ENCODE peak calls at places on chromosome X, in eight cellular contexts. V is OCI-LY7, H is GM06990, U is WERI-Rb-1, F is GM23338, B is K562, P is IMR-90, K is lung. L is an unnamed sample.

GRCh38 chrX:154462396-154462795 is 4.3 kb downstream of the PLXNA3 start:
- DNase-seq in P (no peak), H (no peak), F (no peak), K (no peak), B (no peak), U (no peak), V (no peak), L (no peak)

GRCh38 chrX:49155243-49155899 is 7.2 kb upstream of the MAGIX start:
- DNase-seq in U (peak; percentile 32), V (peak; percentile 72), H (no peak), P (peak; percentile 58), K (peak; percentile 64), F (peak; percentile 92), B (peak; percentile 62), L (peak; percentile 77)

GRCh38 chrX:155266446-155266845 is 2.2 kb upstream of the RAB39B start:
- DNase-seq in V (no peak), F (no peak), U (no peak), P (no peak), H (no peak), B (no peak), K (no peak), L (no peak)

GRCh38 chrX:139834879-139835278 is 98.0 kb downstream of the ATP11C start:
- DNase-seq in K (no peak), H (no peak), U (no peak), V (no peak), B (no peak), F (no peak), P (no peak), L (no peak)

GRCh38 chrX:1221296-1221845 is 8.9 kb upstream of the CRLF2 start:
- DNase-seq in P (no peak), K (no peak), V (no peak), B (no peak), H (no peak), U (no peak), F (no peak), L (no peak)

GRCh38 chrX:1134156-1134555 is 78.3 kb downstream of the CRLF2 start:
- DNase-seq in F (no peak), V (no peak), P (no peak), K (no peak), B (no peak), U (no peak), H (no peak), L (peak; percentile 28)

GRCh38 chrX:87517571-87518141 is at the start of gene KLHL4:
- DNase-seq in H (no peak), P (peak; percentile 74), U (peak; percentile 22), K (no peak), B (peak; percentile 3), V (no peak), F (peak; percentile 80), L (peak; percentile 89)

GRCh38 chrX:143853488-143853887 is 30.4 kb upstream of the UBE2NL start:
- DNase-seq in P (no peak), K (no peak), H (no peak), V (no peak), B (no peak), U (no peak), F (no peak), L (no peak)

GRCh38 chrX:134171661-134172587 is 65.1 kb upstream of the CCDC160 start:
- DNase-seq in B (no peak), F (peak; percentile 66), V (no peak), U (no peak), H (no peak), P (no peak), K (no peak), L (peak; percentile 74)

GRCh38 chrX:21479695-21480280 is 105.6 kb downstream of the CNKSR2 start:
- DNase-seq in B (no peak), F (peak; percentile 62), P (peak; percentile 54), U (no peak), K (no peak), H (peak; percentile 6), V (peak; percentile 47), L (peak; percentile 48)

GRCh38 chrX:9282325-9282724 is 182.5 kb upstream of the TBL1X start:
- DNase-seq in K (no peak), U (no peak), F (no peak), B (no peak), P (no peak), V (no peak), H (no peak), L (no peak)

GRCh38 chrX:133335027-133335426 is 80.3 kb downstream of the GPC4 start:
- DNase-seq in V (peak; percentile 20), K (no peak), B (peak; percentile 22), F (peak; percentile 53), P (peak; percentile 26), U (peak; percentile 6), H (no peak), L (no peak)

GRCh38 chrX:154381271-154381670 is 2.2 kb downstream of the EMD start:
- DNase-seq in F (peak; percentile 79), P (no peak), H (no peak), V (no peak), B (no peak), U (no peak), K (no peak), L (no peak)

GRCh38 chrX:103063918-103064434 is at the start of gene BEX1:
- DNase-seq in U (peak; percentile 83), H (no peak), B (no peak), V (no peak), F (peak; percentile 80), P (no peak), K (no peak), L (peak; percentile 86)

GRCh38 chrX:120795301-120795700 is 80.4 kb downstream of the CT47B1 start:
- DNase-seq in F (no peak), U (no peak), V (no peak), K (no peak), P (no peak), H (no peak), B (no peak), L (no peak)

GRCh38 chrX:47573334-47574095 is 8.7 kb upstream of the TIMP1 start:
- DNase-seq in U (no peak), P (peak; percentile 73), B (no peak), F (peak; percentile 91), H (no peak), V (no peak), K (no peak), L (peak; percentile 92)

GRCh38 chrX:123756320-123756719 is 23.5 kb upstream of the THOC2 start:
- DNase-seq in F (no peak), H (no peak), P (peak; percentile 51), V (no peak), B (no peak), K (no peak), U (no peak), L (no peak)

GRCh38 chrX:29225670-29226069 is 638.4 kb downstream of the IL1RAPL1 start:
- DNase-seq in K (no peak), U (no peak), F (peak; percentile 88), V (no peak), B (no peak), P (no peak), H (no peak), L (peak; percentile 62)

GRCh38 chrX:69501433-69501832 is 2.7 kb upstream of the NALF2 start:
- DNase-seq in V (peak; percentile 72), H (no peak), U (peak; percentile 71), P (no peak), K (peak; percentile 21), B (no peak), F (peak; percentile 76), L (peak; percentile 82)

GRCh38 chrX:19855700-19856381 is 31.6 kb downstream of the SH3KBP1 start:
- DNase-seq in P (no peak), F (no peak), K (no peak), U (no peak), B (no peak), H (no peak), V (no peak), L (no peak)

GRCh38 chrX:45347877-45348675 is 147.4 kb upstream of the DIPK2B start:
- DNase-seq in K (no peak), B (no peak), U (no peak), P (peak; percentile 21), V (no peak), F (no peak), H (no peak), L (no peak)

DNA sequence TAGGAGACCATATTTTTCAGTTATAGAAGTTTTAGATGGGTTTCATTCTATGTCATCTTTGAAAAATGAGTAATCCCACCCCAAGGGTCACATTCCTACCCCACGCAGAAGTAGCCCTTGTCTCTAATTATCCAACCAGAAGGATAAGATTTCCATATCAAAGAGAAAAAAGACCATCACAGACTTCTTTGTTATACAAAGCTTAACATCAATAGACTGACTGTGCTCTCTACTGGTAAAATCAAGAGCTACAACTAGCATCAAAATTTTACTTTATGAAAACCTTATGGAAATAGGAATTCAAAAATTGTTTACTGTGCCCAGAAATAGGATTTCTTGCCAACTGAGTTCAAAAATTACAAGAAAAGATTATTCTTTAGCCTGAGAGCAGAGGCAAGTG is 24.9 kb downstream of the TNMD start:
- DNase-seq in U (no peak), P (no peak), K (no peak), B (no peak), H (no peak), F (peak; percentile 17), V (no peak), L (no peak)
- TF ChIP-seq CTCF in U (no peak), P (peak; percentile 6), K (no peak), B (no peak), H (peak; percentile 7), F (peak; percentile 27), V (no peak), L (peak; percentile 38)

GRCh38 chrX:148665001-148665400 is 164.6 kb downstream of the AFF2 start:
- DNase-seq in F (no peak), B (no peak), K (no peak), P (no peak), U (no peak), H (no peak), V (no peak), L (no peak)

GRCh38 chrX:148672526-148672925 is 172.1 kb downstream of the AFF2 start:
- DNase-seq in F (no peak), H (no peak), P (no peak), V (no peak), U (no peak), B (no peak), K (no peak), L (no peak)

GRCh38 chrX:148670277-148670676 is 169.9 kb downstream of the AFF2 start:
- DNase-seq in B (no peak), V (peak; percentile 53), K (no peak), H (no peak), P (no peak), F (no peak), U (no peak), L (no peak)
- H3K36me3 ChIP-seq in B (no peaks in the 10 kb centered on the region), V (peaks cover 96% of the 10 kb centered on the region), K (no peaks in the 10 kb centered on the region), H (no peaks in the 10 kb centered on the region), P (no peaks in the 10 kb centered on the region), F (no peaks in the 10 kb centered on the region), U (no peaks in the 10 kb centered on the region), L (no peaks in the 10 kb centered on the region)

GRCh38 chrX:152926279-152926678 is 28.4 kb downstream of the ZNF185 start:
- DNase-seq in K (no peak), B (peak; percentile 58), H (no peak), F (peak; percentile 80), P (peak; percentile 70), V (peak; percentile 70), U (peak; percentile 81), L (peak; percentile 87)
- TF ChIP-seq CTCF in K (no peak), B (peak; percentile 58), H (peak; percentile 53), F (peak; percentile 38), P (peak; percentile 63), V (peak; percentile 71), U (peak; percentile 78), L (peak; percentile 63)

DNA sequence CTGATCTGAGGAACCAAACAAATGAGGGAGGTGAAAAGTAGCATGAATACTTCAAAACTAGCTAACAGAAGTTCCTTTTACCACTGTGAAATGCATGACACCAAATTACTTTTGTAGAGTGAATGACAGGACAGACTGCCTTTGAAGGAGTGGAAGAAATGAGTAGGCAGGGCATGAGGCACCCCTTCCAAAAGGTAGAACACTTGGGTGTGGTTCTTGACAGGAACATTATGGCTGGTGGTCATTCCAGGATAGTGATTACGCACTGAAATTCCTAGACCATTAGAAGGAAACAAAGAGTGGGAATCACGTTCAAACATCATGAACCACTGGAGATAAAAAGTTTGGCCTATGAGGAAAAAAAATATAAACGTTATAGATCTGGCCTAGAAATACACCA is 4.9 kb downstream of the HUWE1 start:
- DNase-seq in U (no peak), B (no peak), V (no peak), H (no peak), F (no peak), P (peak; percentile 14), K (no peak), L (no peak)
- H3K36me3 ChIP-seq in U (peaks cover 31% of the 10 kb centered on the region), B (peaks cover 54% of the 10 kb centered on the region), V (peaks cover 65% of the 10 kb centered on the region), H (no peaks in the 10 kb centered on the region), F (peaks cover 4% of the 10 kb centered on the region), P (peaks cover 4% of the 10 kb centered on the region), K (peaks cover 5% of the 10 kb centered on the region), L (peaks cover 46% of the 10 kb centered on the region)